ENCODE peak calls at places on chromosome 21, in ten cellular contexts. One of them, this sample, is unnamed. For H3K36me3, the result is how much of the 10 kb centered on the place peaks cover.

GRCh38 chr21:43268804-43269186 is 100.0 kb downstream of the CRYAA start:
- DNase-seq in suprapubic skin: no peak
- DNase-seq in K562: no peak
- DNase-seq in transverse colon: no peak
- DNase-seq in sigmoid colon: no peak
- DNase-seq in ovary: no peak
- DNase-seq in H1: no peak
- DNase-seq in upper lobe of left lung: peak
- DNase-seq in stomach: no peak
- DNase-seq in SK-N-SH: no peak
- DNase-seq in this sample: no peak

GRCh38 chr21:14353712-14354111 is 29.2 kb downstream of the HSPA13 start:
- DNase-seq in suprapubic skin: no peak
- DNase-seq in K562: no peak
- DNase-seq in transverse colon: no peak
- DNase-seq in sigmoid colon: no peak
- DNase-seq in ovary: no peak
- DNase-seq in H1: no peak
- DNase-seq in upper lobe of left lung: no peak
- DNase-seq in stomach: no peak
- DNase-seq in SK-N-SH: no peak
- DNase-seq in this sample: no peak

GRCh38 chr21:31908106-31909031 is 35.5 kb downstream of the HUNK start:
- DNase-seq in suprapubic skin: no peak
- DNase-seq in K562: no peak
- DNase-seq in transverse colon: peak
- DNase-seq in sigmoid colon: no peak
- DNase-seq in ovary: peak
- DNase-seq in H1: peak
- DNase-seq in upper lobe of left lung: no peak
- DNase-seq in stomach: no peak
- DNase-seq in SK-N-SH: no peak
- DNase-seq in this sample: no peak

GRCh38 chr21:38352536-38353219 is 95.9 kb downstream of the KCNJ15 start:
- DNase-seq in suprapubic skin: peak
- DNase-seq in K562: peak
- DNase-seq in transverse colon: peak
- DNase-seq in sigmoid colon: no peak
- DNase-seq in ovary: no peak
- DNase-seq in H1: peak
- DNase-seq in upper lobe of left lung: no peak
- DNase-seq in stomach: peak
- DNase-seq in SK-N-SH: peak
- DNase-seq in this sample: peak

GRCh38 chr21:38258803-38259485 is 2.2 kb downstream of the KCNJ15 start:
- DNase-seq in suprapubic skin: no peak
- DNase-seq in K562: no peak
- DNase-seq in transverse colon: no peak
- DNase-seq in sigmoid colon: no peak
- DNase-seq in ovary: no peak
- DNase-seq in H1: no peak
- DNase-seq in upper lobe of left lung: no peak
- DNase-seq in stomach: no peak
- DNase-seq in SK-N-SH: no peak
- DNase-seq in this sample: no peak

GRCh38 chr21:38525454-38525853 is 27.2 kb upstream of the ERG start:
- DNase-seq in suprapubic skin: no peak
- DNase-seq in K562: no peak
- DNase-seq in transverse colon: no peak
- DNase-seq in sigmoid colon: no peak
- DNase-seq in ovary: no peak
- DNase-seq in H1: no peak
- DNase-seq in upper lobe of left lung: no peak
- DNase-seq in stomach: no peak
- DNase-seq in SK-N-SH: no peak
- DNase-seq in this sample: no peak

GRCh38 chr21:31372176-31372765 is 28.2 kb upstream of the TIAM1 start:
- DNase-seq in suprapubic skin: no peak
- DNase-seq in K562: no peak
- DNase-seq in transverse colon: no peak
- DNase-seq in sigmoid colon: no peak
- DNase-seq in ovary: no peak
- DNase-seq in H1: no peak
- DNase-seq in upper lobe of left lung: no peak
- DNase-seq in stomach: no peak
- DNase-seq in SK-N-SH: no peak
- DNase-seq in this sample: no peak

GRCh38 chr21:31520506-31521163 is 138.9 kb upstream of the SOD1 start:
- DNase-seq in suprapubic skin: no peak
- DNase-seq in K562: no peak
- DNase-seq in transverse colon: no peak
- DNase-seq in sigmoid colon: no peak
- DNase-seq in ovary: no peak
- DNase-seq in H1: no peak
- DNase-seq in upper lobe of left lung: no peak
- DNase-seq in stomach: no peak
- DNase-seq in SK-N-SH: no peak
- DNase-seq in this sample: no peak

GRCh38 chr21:41130883-41131282 is 37.1 kb upstream of the BACE2 start:
- DNase-seq in suprapubic skin: no peak
- DNase-seq in K562: no peak
- DNase-seq in transverse colon: no peak
- DNase-seq in sigmoid colon: no peak
- DNase-seq in ovary: no peak
- DNase-seq in H1: no peak
- DNase-seq in upper lobe of left lung: no peak
- DNase-seq in stomach: no peak
- DNase-seq in SK-N-SH: no peak
- DNase-seq in this sample: no peak

GRCh38 chr21:41135715-41136114 is 32.2 kb upstream of the BACE2 start:
- DNase-seq in suprapubic skin: no peak
- DNase-seq in K562: no peak
- DNase-seq in transverse colon: no peak
- DNase-seq in sigmoid colon: no peak
- DNase-seq in ovary: no peak
- DNase-seq in H1: no peak
- DNase-seq in upper lobe of left lung: no peak
- DNase-seq in stomach: no peak
- DNase-seq in SK-N-SH: no peak
- DNase-seq in this sample: no peak

GRCh38 chr21:41136286-41136685 is 31.7 kb upstream of the BACE2 start:
- DNase-seq in suprapubic skin: no peak
- DNase-seq in K562: no peak
- DNase-seq in transverse colon: no peak
- DNase-seq in sigmoid colon: no peak
- DNase-seq in ovary: no peak
- DNase-seq in H1: no peak
- DNase-seq in upper lobe of left lung: no peak
- DNase-seq in stomach: no peak
- DNase-seq in SK-N-SH: no peak
- DNase-seq in this sample: no peak

GRCh38 chr21:41137401-41137800 is 30.6 kb upstream of the BACE2 start:
- DNase-seq in suprapubic skin: no peak
- DNase-seq in K562: no peak
- DNase-seq in transverse colon: no peak
- DNase-seq in sigmoid colon: no peak
- DNase-seq in ovary: no peak
- DNase-seq in H1: no peak
- DNase-seq in upper lobe of left lung: no peak
- DNase-seq in stomach: no peak
- DNase-seq in SK-N-SH: no peak
- DNase-seq in this sample: no peak

DNA sequence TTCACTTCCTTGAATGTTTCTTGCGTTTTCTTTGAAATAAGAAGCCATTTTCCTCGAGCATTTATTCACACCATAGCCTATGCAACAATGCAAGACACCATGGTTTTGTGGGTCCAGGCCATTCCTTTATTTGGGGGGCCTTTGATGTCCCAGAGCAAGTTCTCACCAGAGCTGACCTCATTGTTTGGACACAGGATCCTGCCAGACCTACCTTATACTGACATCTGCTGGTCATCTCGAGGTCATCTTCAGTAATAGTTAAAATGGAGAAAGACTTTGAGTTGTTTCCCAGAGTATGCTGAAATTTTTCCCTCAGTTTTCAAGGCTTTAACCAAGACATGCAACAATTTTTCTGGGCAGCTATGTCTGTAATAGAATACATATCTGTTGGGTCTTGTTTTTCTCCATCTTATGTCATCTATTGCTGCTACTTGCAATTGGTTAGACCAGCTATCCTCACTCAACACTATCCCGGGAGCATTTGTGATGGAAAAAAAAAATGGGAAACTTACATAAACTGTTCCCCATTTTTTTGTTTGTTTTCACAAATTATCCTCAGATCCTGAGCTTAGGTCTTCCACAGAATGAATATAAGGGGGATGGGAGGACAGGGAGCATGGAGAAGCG is 34.0 kb upstream of the BACE2 start:
- DNase-seq in suprapubic skin: no peak
- DNase-seq in K562: peak
- DNase-seq in transverse colon: no peak
- DNase-seq in sigmoid colon: no peak
- DNase-seq in ovary: no peak
- DNase-seq in H1: no peak
- DNase-seq in upper lobe of left lung: no peak
- DNase-seq in stomach: no peak
- DNase-seq in SK-N-SH: peak
- DNase-seq in this sample: peak
- TF ChIP-seq EP300 in suprapubic skin: no peak
- TF ChIP-seq EP300 in K562: no peak
- TF ChIP-seq EP300 in transverse colon: no peak
- TF ChIP-seq EP300 in sigmoid colon: no peak
- TF ChIP-seq EP300 in ovary: no peak
- TF ChIP-seq EP300 in H1: no peak
- TF ChIP-seq EP300 in upper lobe of left lung: no peak
- TF ChIP-seq EP300 in stomach: no peak
- TF ChIP-seq EP300 in SK-N-SH: no peak
- TF ChIP-seq EP300 in this sample: no peak

GRCh38 chr21:36355868-36356267 is 29.3 kb upstream of the CHAF1B start:
- DNase-seq in suprapubic skin: no peak
- DNase-seq in K562: no peak
- DNase-seq in transverse colon: no peak
- DNase-seq in sigmoid colon: no peak
- DNase-seq in ovary: no peak
- DNase-seq in H1: no peak
- DNase-seq in upper lobe of left lung: no peak
- DNase-seq in stomach: no peak
- DNase-seq in SK-N-SH: no peak
- DNase-seq in this sample: no peak

GRCh38 chr21:36349315-36349714 is 29.3 kb downstream of the MORC3 start:
- DNase-seq in suprapubic skin: no peak
- DNase-seq in K562: no peak
- DNase-seq in transverse colon: no peak
- DNase-seq in sigmoid colon: no peak
- DNase-seq in ovary: no peak
- DNase-seq in H1: no peak
- DNase-seq in upper lobe of left lung: no peak
- DNase-seq in stomach: no peak
- DNase-seq in SK-N-SH: no peak
- DNase-seq in this sample: no peak

GRCh38 chr21:36350282-36350910 is 30.4 kb downstream of the MORC3 start:
- DNase-seq in suprapubic skin: no peak
- DNase-seq in K562: no peak
- DNase-seq in transverse colon: no peak
- DNase-seq in sigmoid colon: no peak
- DNase-seq in ovary: no peak
- DNase-seq in H1: no peak
- DNase-seq in upper lobe of left lung: no peak
- DNase-seq in stomach: no peak
- DNase-seq in SK-N-SH: no peak
- DNase-seq in this sample: no peak

GRCh38 chr21:36359185-36359584 is 26.0 kb upstream of the CHAF1B start:
- DNase-seq in suprapubic skin: no peak
- DNase-seq in K562: no peak
- DNase-seq in transverse colon: no peak
- DNase-seq in sigmoid colon: no peak
- DNase-seq in ovary: no peak
- DNase-seq in H1: no peak
- DNase-seq in upper lobe of left lung: no peak
- DNase-seq in stomach: no peak
- DNase-seq in SK-N-SH: no peak
- DNase-seq in this sample: no peak

DNA sequence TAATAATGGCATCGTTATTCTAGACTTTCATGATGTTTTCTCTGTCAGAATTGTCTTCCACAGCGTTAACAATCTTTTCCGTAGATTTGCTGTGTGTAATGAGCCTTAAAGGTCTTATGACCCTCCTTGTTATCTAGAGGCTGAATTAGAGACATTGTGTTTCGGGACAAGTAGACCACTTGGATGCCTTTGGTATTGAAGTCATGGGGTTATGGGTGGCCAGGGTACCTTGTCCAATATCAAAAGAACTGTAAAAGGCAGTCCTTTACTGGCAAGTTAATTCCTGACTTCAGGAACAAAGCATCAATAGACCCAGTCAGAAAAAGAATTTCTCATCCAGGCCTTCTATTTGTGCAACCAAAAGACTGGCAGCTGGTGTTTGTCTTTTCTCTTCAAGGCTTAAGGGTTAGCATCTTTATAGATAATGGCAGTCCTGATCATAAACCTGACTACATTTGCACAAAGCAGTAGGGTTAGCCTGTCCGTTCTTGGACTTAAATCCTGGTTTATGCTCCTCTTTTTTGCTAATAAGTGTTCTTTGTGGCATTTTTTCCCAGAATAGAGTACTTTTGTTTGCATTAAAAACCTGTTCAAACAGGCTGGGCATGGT is 30.0 kb upstream of the CHAF1B start:
- DNase-seq in suprapubic skin: no peak
- DNase-seq in K562: no peak
- DNase-seq in transverse colon: no peak
- DNase-seq in sigmoid colon: no peak
- DNase-seq in ovary: no peak
- DNase-seq in H1: no peak
- DNase-seq in upper lobe of left lung: no peak
- DNase-seq in stomach: no peak
- DNase-seq in SK-N-SH: no peak
- DNase-seq in this sample: no peak
- H3K36me3 ChIP-seq in suprapubic skin: half or more
- H3K36me3 ChIP-seq in K562: half or more
- H3K36me3 ChIP-seq in transverse colon: under half
- H3K36me3 ChIP-seq in sigmoid colon: half or more
- H3K36me3 ChIP-seq in ovary: under half
- H3K36me3 ChIP-seq in H1: under half
- H3K36me3 ChIP-seq in upper lobe of left lung: half or more
- H3K36me3 ChIP-seq in stomach: under half
- H3K36me3 ChIP-seq in SK-N-SH: half or more
- H3K36me3 ChIP-seq in this sample: under half

DNA sequence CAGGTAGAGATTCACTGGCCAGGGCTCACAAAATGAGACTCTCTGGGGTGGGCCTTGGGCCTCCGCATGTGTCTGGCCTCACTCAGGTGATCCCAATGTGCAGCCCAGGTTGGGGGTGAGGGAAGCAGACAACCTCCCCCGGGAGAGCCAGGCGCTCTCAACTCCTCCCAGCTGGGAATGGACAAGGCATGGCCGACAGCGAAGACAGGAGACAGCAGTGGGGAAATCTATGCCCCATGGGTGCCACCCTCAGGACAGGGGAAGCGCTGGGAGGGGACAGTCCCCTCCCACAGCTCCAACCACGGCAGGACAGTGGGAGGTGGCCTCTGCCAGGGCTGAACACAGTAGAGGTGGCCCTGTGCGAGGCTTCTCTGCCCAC is 47.7 kb downstream of the PRDM15 start:
- DNase-seq in suprapubic skin: no peak
- DNase-seq in K562: no peak
- DNase-seq in transverse colon: no peak
- DNase-seq in sigmoid colon: no peak
- DNase-seq in ovary: no peak
- DNase-seq in H1: no peak
- DNase-seq in upper lobe of left lung: no peak
- DNase-seq in stomach: no peak
- DNase-seq in SK-N-SH: no peak
- DNase-seq in this sample: no peak
- TF ChIP-seq EP300 in suprapubic skin: no peak
- TF ChIP-seq EP300 in K562: no peak
- TF ChIP-seq EP300 in transverse colon: no peak
- TF ChIP-seq EP300 in sigmoid colon: no peak
- TF ChIP-seq EP300 in ovary: no peak
- TF ChIP-seq EP300 in H1: no peak
- TF ChIP-seq EP300 in upper lobe of left lung: no peak
- TF ChIP-seq EP300 in stomach: no peak
- TF ChIP-seq EP300 in SK-N-SH: no peak
- TF ChIP-seq EP300 in this sample: no peak

GRCh38 chr21:46354518-46354917 is 30.6 kb downstream of the PCNT start:
- DNase-seq in suprapubic skin: no peak
- DNase-seq in K562: no peak
- DNase-seq in transverse colon: no peak
- DNase-seq in sigmoid colon: no peak
- DNase-seq in ovary: no peak
- DNase-seq in H1: no peak
- DNase-seq in upper lobe of left lung: no peak
- DNase-seq in stomach: no peak
- DNase-seq in SK-N-SH: no peak
- DNase-seq in this sample: no peak

GRCh38 chr21:46354046-46354445 is 30.1 kb downstream of the PCNT start:
- DNase-seq in suprapubic skin: no peak
- DNase-seq in K562: no peak
- DNase-seq in transverse colon: no peak
- DNase-seq in sigmoid colon: no peak
- DNase-seq in ovary: no peak
- DNase-seq in H1: no peak
- DNase-seq in upper lobe of left lung: no peak
- DNase-seq in stomach: no peak
- DNase-seq in SK-N-SH: no peak
- DNase-seq in this sample: no peak

GRCh38 chr21:46356005-46356338 is 32.0 kb downstream of the PCNT start:
- DNase-seq in suprapubic skin: no peak
- DNase-seq in K562: no peak
- DNase-seq in transverse colon: no peak
- DNase-seq in sigmoid colon: no peak
- DNase-seq in ovary: no peak
- DNase-seq in H1: no peak
- DNase-seq in upper lobe of left lung: no peak
- DNase-seq in stomach: no peak
- DNase-seq in SK-N-SH: no peak
- DNase-seq in this sample: no peak

GRCh38 chr21:46356494-46357334 is 32.8 kb downstream of the PCNT start:
- DNase-seq in suprapubic skin: no peak
- DNase-seq in K562: no peak
- DNase-seq in transverse colon: no peak
- DNase-seq in sigmoid colon: no peak
- DNase-seq in ovary: no peak
- DNase-seq in H1: no peak
- DNase-seq in upper lobe of left lung: no peak
- DNase-seq in stomach: no peak
- DNase-seq in SK-N-SH: no peak
- DNase-seq in this sample: no peak

DNA sequence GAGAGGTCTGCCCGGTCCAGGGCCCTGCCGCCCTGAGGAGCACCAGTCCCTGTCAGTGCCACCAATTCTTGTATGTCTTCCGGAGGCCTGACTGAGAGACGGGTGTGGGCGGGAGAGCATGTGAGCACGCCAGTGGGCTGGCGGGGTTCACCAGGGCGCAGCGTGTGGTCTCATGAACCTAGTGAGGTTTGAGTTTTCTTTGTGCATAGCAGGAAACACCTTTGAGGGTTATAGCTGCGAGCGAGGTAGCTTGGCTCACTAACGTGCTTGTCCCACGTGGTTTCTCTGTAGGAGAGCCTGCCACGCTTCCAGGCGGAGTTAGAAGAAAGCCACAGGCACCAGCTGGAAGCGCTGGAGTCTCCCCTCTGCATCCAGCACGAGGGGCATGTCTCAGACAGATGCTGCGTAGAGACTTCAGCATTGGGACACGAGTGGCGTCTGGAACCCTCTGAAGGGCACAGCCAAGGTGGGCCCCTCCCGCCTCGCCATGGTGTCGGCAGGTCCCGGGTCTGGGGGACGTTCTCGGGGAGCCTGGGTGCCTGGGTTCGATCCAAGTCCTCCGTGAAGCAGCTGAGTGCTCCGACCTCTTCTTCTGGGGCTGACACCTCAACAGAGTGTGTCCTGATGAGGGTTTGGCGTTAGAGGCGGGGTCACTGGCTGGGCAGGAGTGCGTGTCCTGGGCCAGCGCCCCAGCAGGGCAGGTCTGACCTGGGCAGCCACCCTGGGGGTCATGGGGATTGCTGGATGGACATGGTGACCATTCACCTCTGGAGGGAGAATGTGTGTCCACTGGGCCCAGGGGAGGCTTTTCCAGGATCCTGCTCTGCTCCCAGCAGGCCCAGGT is 31.4 kb downstream of the PCNT start:
- DNase-seq in suprapubic skin: no peak
- DNase-seq in K562: no peak
- DNase-seq in transverse colon: no peak
- DNase-seq in sigmoid colon: no peak
- DNase-seq in ovary: no peak
- DNase-seq in H1: no peak
- DNase-seq in upper lobe of left lung: no peak
- DNase-seq in stomach: no peak
- DNase-seq in SK-N-SH: no peak
- DNase-seq in this sample: no peak
- H3K36me3 ChIP-seq in suprapubic skin: half or more
- H3K36me3 ChIP-seq in K562: half or more
- H3K36me3 ChIP-seq in transverse colon: under half
- H3K36me3 ChIP-seq in sigmoid colon: half or more
- H3K36me3 ChIP-seq in ovary: under half
- H3K36me3 ChIP-seq in H1: half or more
- H3K36me3 ChIP-seq in upper lobe of left lung: half or more
- H3K36me3 ChIP-seq in stomach: half or more
- H3K36me3 ChIP-seq in SK-N-SH: under half
- H3K36me3 ChIP-seq in this sample: under half